ENCODE peak calls at places on chromosomes 4 and X, in five cellular contexts. H is colonic mucosa, A is cardiac muscle cell, X is lower lobe of right lung, T is IMR-90. M is an unnamed sample. For H3K36me3, the result is how much of the 10 kb centered on the place peaks cover.

GRCh38 chr4:86894465-86894864 is 2.2 kb upstream of the C4orf36 start:
- DNase-seq in H (no peak), A (no peak), X (no peak), T (peak), M (peak)

GRCh38 chr4:57018930-57019329 is 40.2 kb downstream of the POLR2B start:
- DNase-seq in H (no peak), A (peak), X (no peak), T (peak), M (no peak)

GRCh38 chr4:152957437-152958185 is 21.5 kb downstream of the FHDC1 start:
- DNase-seq in H (peak), A (peak), X (peak), T (no peak), M (no peak)

GRCh38 chrX:153766098-153766817 is 2.2 kb downstream of the PLXNB3 start:
- DNase-seq in H (no peak), A (peak), X (peak), T (peak), M (peak)

GRCh38 chr4:139278956-139279722 is 886 bp downstream of the MGARP start:
- DNase-seq in H (no peak), A (no peak), X (no peak), T (peak), M (no peak)

GRCh38 chr4:79964715-79965345 is 108.2 kb downstream of the ANTXR2 start:
- DNase-seq in H (no peak), A (no peak), X (peak), T (no peak), M (no peak)

GRCh38 chr4:107283587-107284559 is 247.8 kb upstream of the DKK2 start:
- DNase-seq in H (no peak), A (peak), X (no peak), T (peak), M (peak)

GRCh38 chrX:153505361-153505760 is 10.6 kb downstream of the BGN start:
- DNase-seq in H (no peak), A (no peak), X (no peak), T (no peak), M (no peak)

GRCh38 chr4:178781779-178782178 is 1339.5 kb upstream of the AGA start:
- DNase-seq in H (no peak), A (no peak), X (no peak), T (no peak), M (no peak)

GRCh38 chr4:167622481-167623240 is 388.4 kb upstream of the SPOCK3 start:
- DNase-seq in H (peak), A (peak), X (no peak), T (peak), M (peak)

GRCh38 chr4:189202182-189202868 is 738.3 kb upstream of the FRG1 start:
- DNase-seq in H (peak), A (peak), X (peak), T (peak), M (peak)

GRCh38 chr4:98613453-98614075 is 44.8 kb downstream of the TSPAN5 start:
- DNase-seq in H (no peak), A (peak), X (no peak), T (no peak), M (no peak)

GRCh38 chrX:39437670-39438441 is 636.6 kb downstream of the MID1IP1 start:
- DNase-seq in H (no peak), A (no peak), X (no peak), T (no peak), M (no peak)

GRCh38 chr4:130306566-130306965 is 1210.6 kb downstream of the C4orf33 start:
- DNase-seq in H (no peak), A (no peak), X (no peak), T (no peak), M (no peak)

GRCh38 chr4:143391261-143391660 is 54.6 kb downstream of the GAB1 start:
- DNase-seq in H (no peak), A (no peak), X (no peak), T (no peak), M (no peak)

GRCh38 chr4:133596459-133596858 is 447.4 kb downstream of the PCDH10 start:
- DNase-seq in H (no peak), A (no peak), X (no peak), T (no peak), M (no peak)

GRCh38 chrX:53550756-53551463 is 116.7 kb upstream of the HSD17B10 start:
- DNase-seq in H (no peak), A (no peak), X (no peak), T (no peak), M (no peak)

GRCh38 chr4:98262431-98262830 is 1.2 kb downstream of the RAP1GDS1 start:
- DNase-seq in H (peak), A (peak), X (no peak), T (no peak), M (no peak)

GRCh38 chr4:16862688-16863087 is 35.8 kb downstream of the LDB2 start:
- DNase-seq in H (no peak), A (no peak), X (no peak), T (peak), M (no peak)

GRCh38 chr4:171676555-171677215 is 136.5 kb upstream of the GALNTL6 start:
- DNase-seq in H (no peak), A (no peak), X (no peak), T (no peak), M (peak)

GRCh38 chr4:5051210-5051691 is at the start of gene STK32B:
- DNase-seq in H (peak), A (peak), X (peak), T (peak), M (peak)

GRCh38 chrX:153764786-153765137 is 713 bp downstream of the PLXNB3 start:
- DNase-seq in H (no peak), A (no peak), X (peak), T (no peak), M (no peak)

GRCh38 chr4:25245181-25245580 is 11.3 kb downstream of the PI4K2B start:
- DNase-seq in H (no peak), A (no peak), X (no peak), T (no peak), M (no peak)

GRCh38 chr4:5278213-5278612 is 226.9 kb downstream of the STK32B start:
- DNase-seq in H (no peak), A (no peak), X (no peak), T (no peak), M (no peak)

GRCh38 chr4:169100656-169101055 is 90.6 kb upstream of the CBR4 start:
- DNase-seq in H (no peak), A (no peak), X (no peak), T (no peak), M (no peak)

GRCh38 chrX:81229901-81230300 is 28.0 kb downstream of the SH3BGRL start:
- DNase-seq in H (no peak), A (no peak), X (no peak), T (no peak), M (no peak)

GRCh38 chr4:24392613-24393012 is 191.7 kb downstream of the DHX15 start:
- DNase-seq in H (no peak), A (no peak), X (no peak), T (no peak), M (no peak)

GRCh38 chr4:55830741-55831140 is 11.2 kb downstream of the EXOC1L start:
- DNase-seq in H (no peak), A (no peak), X (no peak), T (no peak), M (no peak)

GRCh38 chr4:139617702-139618490 is 47.7 kb upstream of the MGST2 start:
- DNase-seq in H (no peak), A (peak), X (no peak), T (no peak), M (no peak)

GRCh38 chr4:94334962-94335361 is 7.7 kb downstream of the HPGDS start:
- DNase-seq in H (no peak), A (no peak), X (no peak), T (no peak), M (no peak)

GRCh38 chr4:6383929-6384328 is 88.5 kb downstream of the PPP2R2C start:
- DNase-seq in H (no peak), A (no peak), X (no peak), T (no peak), M (no peak)

GRCh38 chr4:52714597-52715254 is 36.5 kb downstream of the ERVMER34-1 start:
- DNase-seq in H (no peak), A (peak), X (no peak), T (no peak), M (no peak)

GRCh38 chr4:59936566-59936965 is 1263.6 kb upstream of the ADGRL3 start:
- DNase-seq in H (no peak), A (no peak), X (no peak), T (no peak), M (no peak)

GRCh38 chrX:71254092-71254941 is at the start of gene ZMYM3:
- DNase-seq in H (peak), A (peak), X (peak), T (peak), M (peak)

GRCh38 chrX:68416592-68416991 is 16.7 kb downstream of the OPHN1 start:
- DNase-seq in H (no peak), A (no peak), X (no peak), T (no peak), M (peak)

GRCh38 chrX:105471597-105471996 is 251.1 kb upstream of the TEX13A start:
- DNase-seq in H (no peak), A (no peak), X (no peak), T (no peak), M (peak)

GRCh38 chrX:148380614-148381561 is 119.5 kb upstream of the AFF2 start:
- DNase-seq in H (no peak), A (no peak), X (no peak), T (no peak), M (no peak)

GRCh38 chrX:29468911-29469494 is 746.4 kb upstream of the MAGEB2 start:
- DNase-seq in H (no peak), A (peak), X (no peak), T (no peak), M (no peak)

GRCh38 chrX:120140293-120140981 is 18.0 kb upstream of the RHOXF2 start:
- DNase-seq in H (no peak), A (no peak), X (no peak), T (no peak), M (no peak)

GRCh38 chrX:120136128-120136527 is 20.4 kb upstream of the RHOXF1 start:
- DNase-seq in H (no peak), A (no peak), X (no peak), T (no peak), M (no peak)

GRCh38 chrX:120137439-120137838 is 21.0 kb upstream of the RHOXF2 start:
- DNase-seq in H (no peak), A (no peak), X (no peak), T (no peak), M (no peak)
- TF ChIP-seq CTCF in H (no peak), A (peak), X (no peak), T (peak), M (no peak)

DNA sequence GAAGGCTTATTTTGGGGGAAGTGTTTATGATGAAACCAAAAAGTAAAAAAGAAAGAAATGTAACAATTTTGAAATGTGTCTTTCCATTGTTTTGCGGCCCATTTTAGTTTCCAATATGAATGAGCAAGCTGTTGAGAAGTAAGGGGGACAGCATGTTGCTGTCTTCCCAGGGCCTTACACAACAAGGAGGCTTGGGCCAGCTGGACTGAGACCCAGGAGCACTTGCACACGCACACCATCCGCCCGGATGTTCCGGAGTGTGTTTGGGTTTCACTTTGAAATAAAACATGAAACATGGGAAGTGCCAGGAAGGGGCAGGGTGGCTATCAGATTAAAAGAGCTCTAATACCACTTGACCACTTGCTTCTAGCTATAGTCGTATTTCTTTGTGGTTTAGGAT is 144.3 kb downstream of the NHS start:
- DNase-seq in H (peak), A (peak), X (no peak), T (peak), M (no peak)
- H3K4me3 ChIP-seq in H (no peak), A (no peak), X (no peak), T (no peak), M (no peak)

GRCh38 chr4:39450618-39451017 is 8.1 kb downstream of the RPL9 start:
- DNase-seq in H (no peak), A (no peak), X (no peak), T (no peak), M (no peak)
- H3K36me3 ChIP-seq in H (under half), A (under half), X (half or more), T (under half), M (under half)

DNA sequence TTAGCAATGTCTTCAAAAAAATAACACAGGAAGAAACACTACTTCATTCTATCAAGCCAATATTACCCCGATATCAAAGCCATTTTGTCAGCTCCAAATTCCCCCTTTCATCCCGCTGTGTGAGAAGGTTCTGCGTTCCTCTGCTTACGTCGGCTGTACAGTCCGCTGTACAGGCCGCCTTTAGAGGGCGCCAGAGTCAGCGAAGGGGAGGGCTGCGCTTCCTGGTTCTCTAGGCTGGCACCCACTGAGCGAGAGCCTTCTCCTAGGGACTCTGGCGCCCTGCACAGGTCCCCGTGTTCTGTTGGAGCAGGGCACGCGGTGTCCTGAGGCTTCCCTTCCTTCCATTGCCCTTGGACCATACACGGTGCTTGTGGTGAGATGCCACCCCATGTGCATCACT is 25.3 kb upstream of the CT45A1 start:
- DNase-seq in H (no peak), A (no peak), X (no peak), T (no peak), M (no peak)
- TF ChIP-seq CTCF in H (no peak), A (peak), X (no peak), T (no peak), M (peak)

DNA sequence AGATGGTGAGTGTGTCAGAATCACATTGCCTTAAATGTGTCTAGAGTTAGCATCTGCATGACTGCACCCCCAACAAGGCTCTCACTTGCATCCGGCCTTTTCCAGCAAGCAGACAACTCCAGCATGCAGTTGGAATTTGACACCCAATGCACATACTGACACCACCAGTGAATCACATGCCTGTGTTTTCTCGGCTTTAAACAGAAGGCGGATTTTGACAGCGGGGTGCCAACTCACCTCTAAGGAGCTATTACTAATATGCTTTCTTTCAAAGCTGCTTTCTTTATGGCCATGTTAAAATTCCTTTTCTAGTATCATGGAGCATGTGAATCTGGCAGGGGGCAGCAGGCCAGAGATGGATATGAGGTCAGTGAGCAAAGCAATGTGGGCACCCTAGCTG is 78.0 kb upstream of the CLNK start:
- DNase-seq in H (no peak), A (peak), X (no peak), T (peak), M (peak)
- H3K4me3 ChIP-seq in H (no peak), A (no peak), X (no peak), T (no peak), M (no peak)

DNA sequence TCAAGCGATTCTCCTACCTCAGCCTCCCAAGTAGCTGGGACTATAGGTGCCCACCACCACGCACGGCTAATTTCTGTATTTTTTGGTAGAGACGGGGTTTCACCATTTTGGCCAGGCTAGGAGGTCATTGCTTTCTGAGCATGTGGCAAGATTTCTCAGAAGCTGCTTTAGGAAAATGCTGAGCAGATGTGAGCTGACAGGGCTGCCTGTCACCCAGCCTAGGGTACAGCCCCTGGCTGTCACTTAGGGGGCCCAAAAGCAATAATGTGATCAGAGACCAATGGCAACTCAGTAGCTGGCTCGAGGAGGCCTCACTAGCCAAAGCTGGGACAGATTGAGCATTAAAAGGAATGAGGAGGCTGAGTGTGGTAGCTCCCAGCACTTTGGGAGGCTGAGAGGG is 64.8 kb downstream of the TNIP2 start:
- DNase-seq in H (no peak), A (no peak), X (no peak), T (no peak), M (no peak)
- H3K36me3 ChIP-seq in H (under half), A (half or more), X (half or more), T (half or more), M (under half)

GRCh38 chrX:139759637-139760036 is 51.7 kb upstream of the MCF2 start:
- DNase-seq in H (no peak), A (peak), X (no peak), T (peak), M (peak)
- TF ChIP-seq CTCF in H (no peak), A (peak), X (no peak), T (peak), M (peak)

GRCh38 chrX:20140410-20140809 is 1.2 kb downstream of the EIF1AX start:
- DNase-seq in H (no peak), A (no peak), X (no peak), T (no peak), M (no peak)
- H3K4me3 ChIP-seq in H (peak), A (peak), X (peak), T (peak), M (peak)

M was measured in bronchial epithelial cell.